ENCODE peak calls at places on chromosomes 3 and 15, in six cellular contexts. T is suprapubic skin; Q is lower lobe of right lung; I is GM23248; X is CD8-positive, alpha-beta memory T cell; U is endodermal cell. E is an unnamed sample. For H3K36me3, the result is how much of the 10 kb centered on the place peaks cover.

GRCh38 chr3:30475038-30475808 is 131.2 kb upstream of the TGFBR2 start:
- DNase-seq in T (no peak), Q (no peak), I (no peak), X (no peak), U (no peak), E (no peak)

GRCh38 chr15:58584789-58585461 is 153.1 kb downstream of the LIPC start:
- DNase-seq in T (no peak), Q (no peak), I (no peak), X (no peak), U (no peak), E (no peak)

GRCh38 chr15:99143655-99144610 is 39.1 kb downstream of the SYNM start:
- DNase-seq in T (peak), Q (no peak), I (peak), X (no peak), U (peak), E (peak)

GRCh38 chr3:33144433-33144832 is 30.6 kb downstream of the CRTAP start:
- DNase-seq in T (no peak), Q (no peak), I (no peak), X (no peak), U (peak), E (no peak)

GRCh38 chr3:46566040-46566631 is at the start of gene LRRC2:
- DNase-seq in T (peak), Q (no peak), I (peak), X (no peak), U (peak), E (no peak)

GRCh38 chr3:187747506-187747905 is 2.2 kb upstream of the BCL6 start:
- DNase-seq in T (no peak), Q (no peak), I (no peak), X (no peak), U (no peak), E (no peak)

GRCh38 chr3:48232734-48233133 is 8.2 kb upstream of the ZNF589 start:
- DNase-seq in T (peak), Q (peak), I (peak), X (peak), U (peak), E (peak)

GRCh38 chr15:31740203-31740602 is 290.1 kb upstream of the CHRNA7 start:
- DNase-seq in T (no peak), Q (no peak), I (no peak), X (no peak), U (peak), E (no peak)

DNA sequence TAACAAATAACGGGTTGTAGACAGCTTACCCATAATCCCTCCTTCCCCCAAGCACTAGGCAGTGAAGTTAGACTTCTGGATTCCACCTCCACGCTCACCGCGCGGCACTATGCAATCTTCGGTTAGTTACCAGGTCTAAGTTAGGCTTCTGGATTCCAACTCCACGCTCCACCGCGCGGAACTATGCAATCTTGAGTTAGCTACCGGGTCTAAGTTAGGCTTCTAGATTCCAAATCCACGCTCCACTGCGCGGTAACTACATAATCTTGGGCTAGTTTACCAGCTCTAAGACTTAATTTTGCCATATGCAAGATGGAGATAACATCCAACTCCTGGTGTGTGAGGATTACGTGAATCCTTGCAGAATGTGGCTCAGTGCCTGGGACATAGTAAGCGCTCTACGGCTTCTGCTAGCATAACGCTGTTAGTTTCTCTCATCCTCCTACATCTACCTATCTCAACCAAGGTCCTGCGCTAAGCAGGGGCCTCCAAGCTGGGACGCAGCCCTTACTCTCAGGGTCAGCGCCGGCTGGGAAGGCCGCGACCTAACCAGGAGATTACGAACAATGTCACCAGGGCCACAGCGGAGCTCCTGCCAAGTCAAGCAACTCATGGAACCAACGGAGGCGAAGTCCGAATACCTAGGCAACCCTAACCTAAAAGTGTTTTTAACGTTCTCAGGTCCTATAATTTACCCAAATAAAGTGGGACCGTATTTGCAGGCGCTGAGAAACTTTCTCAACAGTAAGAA is 492 bp upstream of the RPLP1 start:
- DNase-seq in T (no peak), Q (peak), I (peak), X (no peak), U (no peak), E (peak)
- H3K36me3 ChIP-seq in T (under half), Q (under half), I (under half), X (under half), U (half or more), E (under half)

GRCh38 chr3:9797196-9797945 is 4.5 kb downstream of the ARPC4 start:
- DNase-seq in T (no peak), Q (no peak), I (no peak), X (no peak), U (no peak), E (no peak)
- H3K36me3 ChIP-seq in T (half or more), Q (half or more), I (under half), X (under half), U (half or more), E (under half)

GRCh38 chr3:149037684-149038083 is 46.3 kb downstream of the GYG1 start:
- DNase-seq in T (no peak), Q (no peak), I (no peak), X (no peak), U (no peak), E (no peak)

GRCh38 chr3:149038322-149038721 is 47.0 kb downstream of the GYG1 start:
- DNase-seq in T (no peak), Q (no peak), I (no peak), X (no peak), U (no peak), E (no peak)

GRCh38 chr3:149044329-149045083 is 41.8 kb downstream of the HLTF start:
- DNase-seq in T (no peak), Q (no peak), I (no peak), X (no peak), U (no peak), E (no peak)

DNA sequence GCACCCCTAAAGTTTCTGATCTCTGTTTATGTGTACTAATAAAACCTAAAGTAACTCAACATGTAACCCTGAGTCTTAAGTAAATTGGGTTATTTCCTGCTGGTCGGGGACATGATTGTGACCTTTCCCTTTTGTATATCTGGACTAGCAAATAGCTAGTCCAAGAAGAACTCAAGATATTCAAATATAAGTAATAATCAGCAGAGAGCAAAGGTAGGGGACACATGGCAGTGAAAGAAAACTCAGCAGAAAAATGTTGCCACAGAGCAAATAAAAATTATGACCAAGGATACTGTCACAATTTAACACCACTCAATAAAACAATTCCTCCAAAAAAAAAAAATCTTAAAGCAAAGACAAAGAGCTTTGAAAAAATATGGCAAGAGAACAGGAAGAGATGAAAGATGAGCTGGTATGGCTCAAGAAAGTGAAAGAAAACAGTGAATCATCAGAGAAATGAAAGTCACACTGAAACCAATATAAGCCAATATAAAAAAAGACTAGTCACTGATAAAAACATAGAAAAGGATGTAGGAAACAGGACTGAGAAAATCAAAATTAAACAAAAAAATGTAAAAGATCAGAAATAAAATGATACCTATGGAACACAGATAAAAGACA is 43.5 kb downstream of the HLTF start:
- DNase-seq in T (no peak), Q (no peak), I (peak), X (no peak), U (no peak), E (no peak)
- H3K36me3 ChIP-seq in T (under half), Q (under half), I (under half), X (under half), U (half or more), E (under half)

GRCh38 chr3:58122936-58123700 is 87.7 kb downstream of the DNASE1L3 start:
- DNase-seq in T (no peak), Q (no peak), I (no peak), X (no peak), U (no peak), E (no peak)
- H3K36me3 ChIP-seq in T (half or more), Q (half or more), I (half or more), X (under half), U (half or more), E (under half)

GRCh38 chr3:11563159-11563558 is 80.6 kb downstream of the VGLL4 start:
- DNase-seq in T (peak), Q (no peak), I (no peak), X (no peak), U (no peak), E (no peak)
- H3K36me3 ChIP-seq in T (half or more), Q (half or more), I (under half), X (under half), U (under half), E (under half)

DNA sequence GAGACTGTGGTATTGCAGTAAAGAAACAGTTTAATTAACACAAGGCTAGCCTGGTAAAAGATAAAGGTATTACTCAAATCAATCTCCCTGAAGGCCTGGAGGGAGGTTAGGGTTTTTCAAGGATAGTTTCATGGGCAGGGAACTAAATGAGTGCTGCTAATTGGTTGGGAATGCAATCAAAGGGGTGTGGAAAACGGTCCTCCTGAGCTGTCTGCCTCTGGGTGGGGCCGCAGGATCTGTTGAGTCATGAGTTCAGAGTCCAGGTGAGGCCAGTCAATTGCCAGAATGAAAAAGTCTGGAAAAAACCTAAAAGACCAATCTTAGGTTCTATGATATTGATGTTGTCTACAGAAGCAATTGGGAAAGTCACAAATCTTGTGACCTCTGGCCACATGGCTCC is 293.2 kb downstream of the MCTP2 start:
- DNase-seq in T (no peak), Q (no peak), I (no peak), X (no peak), U (no peak), E (no peak)
- H3K36me3 ChIP-seq in T (under half), Q (under half), I (under half), X (under half), U (under half), E (under half)

GRCh38 chr3:74646094-74646493 is 31.6 kb upstream of the CNTN3 start:
- DNase-seq in T (no peak), Q (no peak), I (no peak), X (no peak), U (no peak), E (no peak)
- H3K36me3 ChIP-seq in T (under half), Q (under half), I (under half), X (under half), U (under half), E (under half)

GRCh38 chr15:48500595-48500994 is 144.9 kb downstream of the FBN1 start:
- DNase-seq in T (no peak), Q (no peak), I (peak), X (no peak), U (no peak), E (no peak)
- H3K36me3 ChIP-seq in T (under half), Q (under half), I (half or more), X (under half), U (under half), E (under half)

DNA sequence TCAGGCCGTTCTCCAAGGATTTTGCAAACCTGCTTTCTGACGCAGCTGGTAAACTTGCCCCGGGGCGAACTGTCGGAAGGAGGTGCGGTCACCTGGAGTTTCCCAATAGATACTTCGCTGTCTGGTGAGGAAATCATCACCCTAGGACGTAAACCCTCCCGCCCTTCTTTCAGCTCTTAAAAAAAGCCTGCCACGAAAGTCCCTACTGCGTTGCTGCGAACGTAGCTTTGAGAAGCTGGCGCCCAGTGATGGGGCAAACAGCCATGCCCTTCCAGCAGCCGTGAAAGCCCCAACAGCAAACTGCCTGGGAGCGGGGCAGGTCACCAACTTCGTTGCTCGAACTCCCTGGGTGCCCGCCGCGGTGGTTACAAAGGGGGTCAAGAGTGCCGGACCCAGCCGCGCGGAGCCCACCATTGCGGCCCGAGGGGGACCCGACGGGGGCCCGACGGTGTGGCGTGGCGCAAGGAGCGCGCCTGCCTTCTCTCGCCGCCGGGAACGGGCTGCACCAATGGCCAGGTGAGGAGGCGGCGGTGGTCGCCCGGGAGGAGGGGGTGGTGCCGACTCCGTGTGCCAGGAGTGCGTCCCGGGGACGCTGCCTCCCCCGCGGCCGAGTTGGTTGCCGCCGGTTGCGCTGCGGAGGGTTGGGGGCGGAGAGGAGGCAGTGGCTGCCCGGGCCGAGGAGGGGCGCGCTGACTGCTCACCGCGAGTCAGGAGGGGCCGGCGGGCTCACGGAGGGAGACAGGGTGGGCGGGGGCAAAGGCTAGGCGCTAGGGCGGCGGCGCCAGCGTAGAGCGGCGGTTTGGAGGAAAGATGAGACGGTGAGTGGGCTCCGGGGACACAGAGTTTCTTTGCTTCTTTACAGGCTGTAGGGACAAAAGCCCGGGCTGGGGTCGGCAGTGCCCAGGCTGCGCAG is at the start of gene PHLDB2:
- DNase-seq in T (peak), Q (peak), I (peak), X (peak), U (peak), E (peak)
- H3K36me3 ChIP-seq in T (under half), Q (under half), I (under half), X (under half), U (under half), E (under half)